ENCODE peak calls at places on chromosomes 2 and 18, in five cellular contexts. V is activated CD8-positive, alpha-beta memory T cell treated with anti-CD3 and anti-CD28 coated beads for 24 hours; I is iPS-NIHi11; K is H9; F is HCEC 1CT. A is an unnamed sample.

GRCh38 chr2:224162122-224162521 is 123.0 kb upstream of the SERPINE2 start:
- DNase-seq in V (no peak), K (no peak), F (peak; percentile 54), I (no peak), A (no peak)

GRCh38 chr2:2773692-2774091 is 442.6 kb upstream of the MYT1L start:
- DNase-seq in I (no peak), K (no peak), V (no peak), F (no peak), A (no peak)

GRCh38 chr2:101027852-101028251 is 25.8 kb downstream of the RPL31 start:
- DNase-seq in K (no peak), F (no peak), I (no peak), V (no peak), A (no peak)

GRCh38 chr2:45759310-45759851 is 107.9 kb downstream of the PRKCE start:
- DNase-seq in K (no peak), I (no peak), V (no peak), F (peak; percentile 80), A (no peak)

GRCh38 chr2:74334931-74335333 is 8.3 kb downstream of the SLC4A5 start:
- DNase-seq in F (peak; percentile 61), V (peak; percentile 88), I (peak; percentile 83), K (peak; percentile 81), A (peak; percentile 64)

GRCh38 chr18:75003764-75004690 is 204.9 kb downstream of the PTGR3 start:
- DNase-seq in V (no peak), K (no peak), I (no peak), F (no peak), A (no peak)

GRCh38 chr2:75200140-75200985 is 1.0 kb upstream of the TACR1 start:
- DNase-seq in K (peak; percentile 53), F (peak; percentile 28), I (peak; percentile 59), V (no peak), A (peak; percentile 65)

GRCh38 chr2:193331701-193332100 is 1137.0 kb upstream of the TMEFF2 start:
- DNase-seq in I (no peak), F (peak; percentile 30), K (no peak), V (no peak), A (no peak)

A was measured in H7.